ENCODE peak calls at places on chromosomes 6 and 20, in six cellular contexts. R is HTR-8/SVneo; V is IMR-90; A is NCI-H460; Y is T-helper 1 cell; C is stimulated activated CD8-positive, alpha-beta memory T cell treated with anti-CD3 and anti-CD28 coated beads, Interleukin-15, amount 100 ng/mL, for 24 hours. O is an unnamed sample.

GRCh38 chr6:111173341-111173740 is 86.0 kb downstream of the SLC16A10 start:
- DNase-seq in R (no peak), V (no peak), A (no peak), Y (no peak), C (no peak), O (no peak)

GRCh38 chr6:18496462-18496861 is 109.3 kb downstream of the RNF144B start:
- DNase-seq in R (no peak), V (peak; percentile 19), A (no peak), Y (no peak), C (no peak), O (no peak)

GRCh38 chr20:61310954-61311353 is 58.9 kb downstream of the CDH4 start:
- DNase-seq in R (no peak), V (no peak), A (no peak), Y (no peak), C (no peak), O (no peak)

GRCh38 chr6:54909184-54909583 is 62.6 kb downstream of the FAM83B start:
- DNase-seq in R (no peak), V (no peak), A (no peak), Y (no peak), C (no peak), O (no peak)

GRCh38 chr20:2559641-2560040 is 23.3 kb downstream of the TMC2 start:
- DNase-seq in R (no peak), V (no peak), A (no peak), Y (no peak), C (no peak), O (no peak)

GRCh38 chr20:6525447-6526303 is 241.8 kb upstream of the BMP2 start:
- DNase-seq in R (no peak), V (peak; percentile 54), A (no peak), Y (no peak), C (no peak), O (no peak)

GRCh38 chr6:46325561-46326525 is 155.1 kb upstream of the ENPP5 start:
- DNase-seq in R (peak; percentile 10), V (peak; percentile 28), A (no peak), Y (no peak), C (no peak), O (no peak)

GRCh38 chr6:133958782-133959181 is 5.8 kb downstream of the TBPL1 start:
- DNase-seq in R (no peak), V (no peak), A (no peak), Y (no peak), C (no peak), O (no peak)

GRCh38 chr6:34836008-34836407 is 44.1 kb downstream of the BLTP3A start:
- DNase-seq in R (no peak), V (no peak), A (no peak), Y (no peak), C (no peak), O (no peak)

GRCh38 chr6:88349511-88349910 is 183.4 kb upstream of the CNR1 start:
- DNase-seq in R (no peak), V (no peak), A (no peak), Y (no peak), C (no peak), O (no peak)

GRCh38 chr20:55472704-55473103 is 532.6 kb downstream of the CBLN4 start:
- DNase-seq in R (peak; percentile 23), V (no peak), A (no peak), Y (no peak), C (no peak), O (no peak)

GRCh38 chr6:33776764-33777163 is 12.2 kb downstream of the LEMD2 start:
- DNase-seq in R (no peak), V (no peak), A (no peak), Y (no peak), C (no peak), O (no peak)

GRCh38 chr20:63651942-63652191 is 1.4 kb downstream of the STMN3 start:
- DNase-seq in R (no peak), V (no peak), A (no peak), Y (no peak), C (no peak), O (no peak)

GRCh38 chr6:136403166-136403980 is 113.7 kb upstream of the BCLAF1 start:
- DNase-seq in R (peak; percentile 72), V (peak; percentile 97), A (peak; percentile 97), Y (no peak), C (no peak), O (no peak)

GRCh38 chr20:41587956-41588355 is 30.2 kb downstream of the CHD6 start:
- DNase-seq in R (peak; percentile 67), V (peak; percentile 69), A (no peak), Y (no peak), C (no peak), O (no peak)

GRCh38 chr6:89058627-89059026 is 21.9 kb upstream of the PNRC1 start:
- DNase-seq in R (no peak), V (no peak), A (no peak), Y (no peak), C (no peak), O (no peak)

GRCh38 chr6:128990915-128991314 is 108.0 kb downstream of the LAMA2 start:
- DNase-seq in R (no peak), V (no peak), A (no peak), Y (no peak), C (no peak), O (no peak)

GRCh38 chr20:23626040-23626620 is 11.6 kb downstream of the CST3 start:
- DNase-seq in R (no peak), V (no peak), A (peak; percentile 26), Y (no peak), C (no peak), O (no peak)

GRCh38 chr20:37598611-37599342 is 71.1 kb upstream of the BLCAP start:
- DNase-seq in R (no peak), V (no peak), A (no peak), Y (no peak), C (no peak), O (no peak)

GRCh38 chr6:149948011-149948410 is 6.2 kb downstream of the ULBP2 start:
- DNase-seq in R (no peak), V (no peak), A (no peak), Y (no peak), C (no peak), O (no peak)

GRCh38 chr6:40718401-40718800 is 131.2 kb upstream of the LRFN2 start:
- DNase-seq in R (no peak), V (no peak), A (no peak), Y (no peak), C (no peak), O (no peak)

GRCh38 chr20:22918286-22918983 is 116.7 kb upstream of the SSTR4 start:
- DNase-seq in R (no peak), V (no peak), A (no peak), Y (no peak), C (no peak), O (no peak)

O was measured in KG1.